ENCODE peak calls at places on chromosomes 5 and 9, in four cellular contexts. One of them, this sample, is unnamed.

GRCh38 chr5:65198777-65199120 is 283.0 kb downstream of the ADAMTS6 start:
- DNase-seq in HFF-Myc: peak
- DNase-seq in fibroblast of the aortic adventitia: peak
- DNase-seq in uterus: no peak
- DNase-seq in this sample: peak

GRCh38 chr9:110027624-110028023 is 180.3 kb downstream of the C9orf152 start:
- DNase-seq in HFF-Myc: peak
- DNase-seq in fibroblast of the aortic adventitia: peak
- DNase-seq in uterus: no peak
- DNase-seq in this sample: no peak

GRCh38 chr9:35871514-35871913 is 1.3 kb upstream of the OR13J1 start:
- DNase-seq in HFF-Myc: no peak
- DNase-seq in fibroblast of the aortic adventitia: no peak
- DNase-seq in uterus: no peak
- DNase-seq in this sample: no peak

GRCh38 chr5:120096413-120096812 is 367.7 kb upstream of the PRR16 start:
- DNase-seq in HFF-Myc: no peak
- DNase-seq in fibroblast of the aortic adventitia: peak
- DNase-seq in uterus: no peak
- DNase-seq in this sample: no peak

GRCh38 chr9:84393266-84393905 is 52.8 kb upstream of the SLC28A3 start:
- DNase-seq in HFF-Myc: no peak
- DNase-seq in fibroblast of the aortic adventitia: no peak
- DNase-seq in uterus: no peak
- DNase-seq in this sample: no peak

GRCh38 chr9:70639853-70640814 is 225.7 kb upstream of the KLF9 start:
- DNase-seq in HFF-Myc: peak
- DNase-seq in fibroblast of the aortic adventitia: peak
- DNase-seq in uterus: no peak
- DNase-seq in this sample: peak

GRCh38 chr9:94110821-94111252 is 26.6 kb downstream of the PTPDC1 start:
- DNase-seq in HFF-Myc: no peak
- DNase-seq in fibroblast of the aortic adventitia: peak
- DNase-seq in uterus: no peak
- DNase-seq in this sample: peak

GRCh38 chr9:6611891-6612290 is 33.6 kb downstream of the GLDC start:
- DNase-seq in HFF-Myc: no peak
- DNase-seq in fibroblast of the aortic adventitia: no peak
- DNase-seq in uterus: no peak
- DNase-seq in this sample: no peak

GRCh38 chr5:102971693-102972293 is 148.1 kb downstream of the GIN1 start:
- DNase-seq in HFF-Myc: peak
- DNase-seq in fibroblast of the aortic adventitia: peak
- DNase-seq in uterus: no peak
- DNase-seq in this sample: no peak

GRCh38 chr5:6162175-6162574 is 216.2 kb downstream of the MED10 start:
- DNase-seq in HFF-Myc: no peak
- DNase-seq in fibroblast of the aortic adventitia: peak
- DNase-seq in uterus: no peak
- DNase-seq in this sample: no peak

GRCh38 chr5:124819201-124819600 is 72.8 kb upstream of the ZNF608 start:
- DNase-seq in HFF-Myc: no peak
- DNase-seq in fibroblast of the aortic adventitia: no peak
- DNase-seq in uterus: no peak
- DNase-seq in this sample: no peak

GRCh38 chr5:82349651-82350050 is 71.5 kb upstream of the RPS23 start:
- DNase-seq in HFF-Myc: no peak
- DNase-seq in fibroblast of the aortic adventitia: peak
- DNase-seq in uterus: no peak
- DNase-seq in this sample: no peak

GRCh38 chr5:61409568-61409967 is 77.5 kb downstream of the ZSWIM6 start:
- DNase-seq in HFF-Myc: peak
- DNase-seq in fibroblast of the aortic adventitia: peak
- DNase-seq in uterus: no peak
- DNase-seq in this sample: peak

GRCh38 chr5:144309265-144309664 is 138.6 kb downstream of the KCTD16 start:
- DNase-seq in HFF-Myc: no peak
- DNase-seq in fibroblast of the aortic adventitia: peak
- DNase-seq in uterus: no peak
- DNase-seq in this sample: no peak

GRCh38 chr9:25557645-25558300 is 120.5 kb downstream of the TUSC1 start:
- DNase-seq in HFF-Myc: no peak
- DNase-seq in fibroblast of the aortic adventitia: peak
- DNase-seq in uterus: no peak
- DNase-seq in this sample: no peak

GRCh38 chr5:74632947-74633356 is 7.6 kb downstream of the ENC1 start:
- DNase-seq in HFF-Myc: no peak
- DNase-seq in fibroblast of the aortic adventitia: peak
- DNase-seq in uterus: no peak
- DNase-seq in this sample: no peak

GRCh38 chr9:75909776-75910175 is 19.3 kb downstream of the PCSK5 start:
- DNase-seq in HFF-Myc: no peak
- DNase-seq in fibroblast of the aortic adventitia: no peak
- DNase-seq in uterus: no peak
- DNase-seq in this sample: no peak

GRCh38 chr5:1235379-1235778 is 10.2 kb downstream of the SLC6A18 start:
- DNase-seq in HFF-Myc: no peak
- DNase-seq in fibroblast of the aortic adventitia: no peak
- DNase-seq in uterus: no peak
- DNase-seq in this sample: no peak

GRCh38 chr5:155651-156410 is 35.5 kb upstream of the LRRC14B start:
- DNase-seq in HFF-Myc: no peak
- DNase-seq in fibroblast of the aortic adventitia: no peak
- DNase-seq in uterus: no peak
- DNase-seq in this sample: no peak

GRCh38 chr9:18485691-18486090 is 11.7 kb downstream of the ADAMTSL1 start:
- DNase-seq in HFF-Myc: no peak
- DNase-seq in fibroblast of the aortic adventitia: peak
- DNase-seq in uterus: no peak
- DNase-seq in this sample: no peak

GRCh38 chr5:2352101-2352861 is 399.2 kb downstream of the IRX2 start:
- DNase-seq in HFF-Myc: no peak
- DNase-seq in fibroblast of the aortic adventitia: no peak
- DNase-seq in uterus: no peak
- DNase-seq in this sample: no peak

GRCh38 chr5:2193923-2194555 is 311.3 kb upstream of the IRX4 start:
- DNase-seq in HFF-Myc: no peak
- DNase-seq in fibroblast of the aortic adventitia: no peak
- DNase-seq in uterus: no peak
- DNase-seq in this sample: no peak

GRCh38 chr5:95761771-95762680 is 30.9 kb downstream of the RHOBTB3 start:
- DNase-seq in HFF-Myc: peak
- DNase-seq in fibroblast of the aortic adventitia: peak
- DNase-seq in uterus: no peak
- DNase-seq in this sample: peak

GRCh38 chr9:81588148-81588874 is 101.0 kb downstream of the TLE1 start:
- DNase-seq in HFF-Myc: no peak
- DNase-seq in fibroblast of the aortic adventitia: peak
- DNase-seq in uterus: peak
- DNase-seq in this sample: no peak

GRCh38 chr9:5886114-5886939 is 4.4 kb upstream of the MLANA start:
- DNase-seq in HFF-Myc: peak
- DNase-seq in fibroblast of the aortic adventitia: peak
- DNase-seq in uterus: peak
- DNase-seq in this sample: no peak

GRCh38 chr5:155092318-155092717 is 78.8 kb downstream of the KIF4B start:
- DNase-seq in HFF-Myc: no peak
- DNase-seq in fibroblast of the aortic adventitia: no peak
- DNase-seq in uterus: no peak
- DNase-seq in this sample: no peak

GRCh38 chr9:2195211-2195610 is 180.1 kb downstream of the SMARCA2 start:
- DNase-seq in HFF-Myc: no peak
- DNase-seq in fibroblast of the aortic adventitia: no peak
- DNase-seq in uterus: no peak
- DNase-seq in this sample: no peak

GRCh38 chr9:18544456-18544855 is 70.5 kb downstream of the ADAMTSL1 start:
- DNase-seq in HFF-Myc: no peak
- DNase-seq in fibroblast of the aortic adventitia: no peak
- DNase-seq in uterus: no peak
- DNase-seq in this sample: no peak

GRCh38 chr5:79602884-79603283 is 9.4 kb upstream of the TENT2 start:
- DNase-seq in HFF-Myc: no peak
- DNase-seq in fibroblast of the aortic adventitia: no peak
- DNase-seq in uterus: no peak
- DNase-seq in this sample: no peak

GRCh38 chr5:161287436-161287835 is 259.1 kb downstream of the GABRB2 start:
- DNase-seq in HFF-Myc: no peak
- DNase-seq in fibroblast of the aortic adventitia: no peak
- DNase-seq in uterus: no peak
- DNase-seq in this sample: no peak

GRCh38 chr5:142684508-142685031 is 1.3 kb downstream of the FGF1 start:
- DNase-seq in HFF-Myc: no peak
- DNase-seq in fibroblast of the aortic adventitia: no peak
- DNase-seq in uterus: no peak
- DNase-seq in this sample: no peak

GRCh38 chr9:69748304-69748703 is 11.5 kb downstream of the PTAR1 start:
- DNase-seq in HFF-Myc: no peak
- DNase-seq in fibroblast of the aortic adventitia: no peak
- DNase-seq in uterus: no peak
- DNase-seq in this sample: no peak

GRCh38 chr5:9888517-9888916 is 258.4 kb upstream of the TAS2R1 start:
- DNase-seq in HFF-Myc: no peak
- DNase-seq in fibroblast of the aortic adventitia: peak
- DNase-seq in uterus: no peak
- DNase-seq in this sample: peak

GRCh38 chr5:133423618-133424282 is 188.6 kb downstream of the FSTL4 start:
- DNase-seq in HFF-Myc: peak
- DNase-seq in fibroblast of the aortic adventitia: peak
- DNase-seq in uterus: no peak
- DNase-seq in this sample: no peak

GRCh38 chr5:14364576-14365472 is 216.8 kb upstream of the OTULINL start:
- DNase-seq in HFF-Myc: no peak
- DNase-seq in fibroblast of the aortic adventitia: no peak
- DNase-seq in uterus: no peak
- DNase-seq in this sample: no peak

GRCh38 chr9:134689320-134690181 is 47.9 kb downstream of the COL5A1 start:
- DNase-seq in HFF-Myc: no peak
- DNase-seq in fibroblast of the aortic adventitia: peak
- DNase-seq in uterus: peak
- DNase-seq in this sample: no peak

GRCh38 chr9:38392235-38393127 is at the start of gene ALDH1B1:
- DNase-seq in HFF-Myc: peak
- DNase-seq in fibroblast of the aortic adventitia: peak
- DNase-seq in uterus: peak
- DNase-seq in this sample: peak
- TF ChIP-seq CTCF in HFF-Myc: peak
- TF ChIP-seq CTCF in fibroblast of the aortic adventitia: peak
- TF ChIP-seq CTCF in uterus: no peak
- TF ChIP-seq CTCF in this sample: peak

GRCh38 chr5:135207866-135208265 is 173.8 kb upstream of the PITX1 start:
- DNase-seq in HFF-Myc: no peak
- DNase-seq in fibroblast of the aortic adventitia: no peak
- DNase-seq in uterus: no peak
- DNase-seq in this sample: no peak
- H3K4me3 ChIP-seq in HFF-Myc: no peak
- H3K4me3 ChIP-seq in fibroblast of the aortic adventitia: no peak
- H3K4me3 ChIP-seq in uterus: no peak
- H3K4me3 ChIP-seq in this sample: no peak

GRCh38 chr9:23322392-23322791 is 503.6 kb downstream of the ELAVL2 start:
- DNase-seq in HFF-Myc: no peak
- DNase-seq in fibroblast of the aortic adventitia: peak
- DNase-seq in uterus: no peak
- DNase-seq in this sample: no peak
- TF ChIP-seq CTCF in HFF-Myc: no peak
- TF ChIP-seq CTCF in fibroblast of the aortic adventitia: peak
- TF ChIP-seq CTCF in uterus: no peak
- TF ChIP-seq CTCF in this sample: no peak

DNA sequence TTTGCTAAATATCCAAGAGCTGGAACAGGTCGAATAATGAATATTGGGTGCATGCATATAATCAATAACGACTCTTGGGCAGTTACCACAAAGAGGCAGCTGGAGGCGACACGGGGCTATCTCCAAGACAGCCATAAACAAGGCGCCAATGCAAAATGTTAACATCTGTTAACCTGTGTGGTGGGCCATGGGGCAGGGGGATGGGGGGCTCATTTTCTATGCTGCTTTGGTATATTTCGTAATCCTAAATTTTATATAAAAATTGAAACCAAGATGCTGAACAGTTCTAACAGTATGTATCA is 1.3 kb upstream of the RNF44 start:
- DNase-seq in HFF-Myc: no peak
- DNase-seq in fibroblast of the aortic adventitia: no peak
- DNase-seq in uterus: no peak
- DNase-seq in this sample: no peak
- H3K4me3 ChIP-seq in HFF-Myc: peak
- H3K4me3 ChIP-seq in fibroblast of the aortic adventitia: no peak
- H3K4me3 ChIP-seq in uterus: no peak
- H3K4me3 ChIP-seq in this sample: no peak

DNA sequence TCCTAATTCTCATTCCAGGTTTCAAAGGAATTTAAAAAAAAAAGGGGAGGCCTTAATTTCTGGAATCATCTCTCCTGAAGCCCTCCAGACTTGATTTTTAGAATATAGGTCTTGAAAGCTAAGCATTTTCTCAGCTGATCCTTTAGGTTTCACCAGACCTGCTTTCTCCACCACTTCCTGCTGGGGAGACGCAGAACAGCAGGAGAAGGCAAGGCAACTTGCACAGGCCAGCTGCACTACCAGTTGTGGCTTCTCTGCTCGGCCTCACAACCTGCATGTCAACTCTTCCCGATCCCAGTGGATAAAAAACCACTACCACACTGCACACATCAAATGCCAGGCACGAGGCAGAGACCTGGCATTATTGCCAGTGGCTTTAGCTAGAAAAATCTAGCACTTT is 119.8 kb downstream of the SIL1 start:
- DNase-seq in HFF-Myc: no peak
- DNase-seq in fibroblast of the aortic adventitia: no peak
- DNase-seq in uterus: no peak
- DNase-seq in this sample: no peak
- TF ChIP-seq CTCF in HFF-Myc: no peak
- TF ChIP-seq CTCF in fibroblast of the aortic adventitia: no peak
- TF ChIP-seq CTCF in uterus: no peak
- TF ChIP-seq CTCF in this sample: no peak

This sample was measured in AG09309.